ENCODE peak calls at places on chromosome 3, in six cellular contexts. S, I, R, C, Q and T are unnamed samples.

GRCh38 chr3:187745201-187746058 is at the start of gene BCL6:
- DNase-seq in S (peak; percentile 99), I (peak; percentile 99), R (peak; percentile 91), C (peak; percentile 99), Q (peak; percentile 99), T (peak; percentile 99)

GRCh38 chr3:20039082-20039764 is 1.0 kb upstream of the KAT2B start:
- DNase-seq in S (no peak), I (no peak), R (no peak), C (no peak), Q (no peak), T (no peak)

GRCh38 chr3:164620423-164620822 is 457.9 kb downstream of the SI start:
- DNase-seq in S (no peak), I (no peak), R (no peak), C (peak; percentile 14), Q (no peak), T (no peak)

GRCh38 chr3:908839-909238 is 184.0 kb upstream of the CNTN6 start:
- DNase-seq in S (peak; percentile 72), I (no peak), R (peak; percentile 48), C (no peak), Q (peak; percentile 12), T (no peak)

GRCh38 chr3:63588897-63589296 is 63.6 kb upstream of the SNTN start:
- DNase-seq in S (no peak), I (peak; percentile 59), R (no peak), C (no peak), Q (no peak), T (no peak)

GRCh38 chr3:197468866-197469382 is 86.8 kb downstream of the BDH1 start:
- DNase-seq in S (no peak), I (no peak), R (no peak), C (peak; percentile 86), Q (no peak), T (peak; percentile 46)

GRCh38 chr3:30256474-30256873 is 349.9 kb upstream of the TGFBR2 start:
- DNase-seq in S (peak; percentile 65), I (no peak), R (no peak), C (peak; percentile 73), Q (no peak), T (peak; percentile 44)

GRCh38 chr3:157618075-157618760 is 115.0 kb upstream of the VEPH1 start:
- DNase-seq in S (peak; percentile 77), I (peak; percentile 83), R (no peak), C (peak; percentile 72), Q (peak; percentile 43), T (peak; percentile 71)

GRCh38 chr3:126951561-126951960 is 31.4 kb upstream of the PLXNA1 start:
- DNase-seq in S (no peak), I (no peak), R (no peak), C (no peak), Q (no peak), T (no peak)

GRCh38 chr3:58203541-58203940 is 7.2 kb downstream of the DNASE1L3 start:
- DNase-seq in S (peak; percentile 70), I (peak; percentile 68), R (no peak), C (no peak), Q (no peak), T (no peak)

GRCh38 chr3:179954226-179954870 is 82.4 kb downstream of the PEX5L start:
- DNase-seq in S (no peak), I (no peak), R (no peak), C (no peak), Q (no peak), T (no peak)

GRCh38 chr3:157136647-157137387 is 23.1 kb downstream of the CCNL1 start:
- DNase-seq in S (no peak), I (no peak), R (no peak), C (peak; percentile 83), Q (no peak), T (peak; percentile 52)

GRCh38 chr3:31358473-31359075 is 174.2 kb upstream of the STT3B start:
- DNase-seq in S (peak; percentile 50), I (no peak), R (no peak), C (peak; percentile 17), Q (no peak), T (no peak)

GRCh38 chr3:153757839-153758238 is 363.4 kb upstream of the ARHGEF26 start:
- DNase-seq in S (no peak), I (no peak), R (no peak), C (no peak), Q (no peak), T (no peak)

GRCh38 chr3:73766599-73767378 is 142.0 kb upstream of the PDZRN3 start:
- DNase-seq in S (no peak), I (peak; percentile 16), R (no peak), C (peak; percentile 45), Q (no peak), T (peak; percentile 80)

GRCh38 chr3:73768594-73769308 is 144.0 kb upstream of the PDZRN3 start:
- DNase-seq in S (no peak), I (no peak), R (no peak), C (no peak), Q (no peak), T (peak; percentile 19)

GRCh38 chr3:73759290-73759689 is 134.5 kb upstream of the PDZRN3 start:
- DNase-seq in S (no peak), I (no peak), R (no peak), C (no peak), Q (no peak), T (no peak)

GRCh38 chr3:73765878-73766564 is 141.3 kb upstream of the PDZRN3 start:
- DNase-seq in S (no peak), I (peak; percentile 4), R (no peak), C (no peak), Q (no peak), T (no peak)

GRCh38 chr3:73762855-73763254 is 138.1 kb upstream of the PDZRN3 start:
- DNase-seq in S (peak; percentile 90), I (no peak), R (peak; percentile 67), C (no peak), Q (no peak), T (no peak)
- H3K18ac ChIP-seq in S (no peak overlapping the region), I (no peak overlapping the region), R (peak overlapping the region; percentile 34), C (no peak overlapping the region), Q (no peak overlapping the region), T (no peak overlapping the region)

GRCh38 chr3:14552717-14553116 is 12.6 kb upstream of the GRIP2 start:
- DNase-seq in S (no peak), I (no peak), R (no peak), C (no peak), Q (no peak), T (no peak)

GRCh38 chr3:14549256-14549931 is 9.3 kb upstream of the GRIP2 start:
- DNase-seq in S (no peak), I (peak; percentile 20), R (no peak), C (peak; percentile 26), Q (no peak), T (peak; percentile 25)

GRCh38 chr3:14552041-14552648 is 12.0 kb upstream of the GRIP2 start:
- DNase-seq in S (no peak), I (no peak), R (no peak), C (no peak), Q (no peak), T (no peak)

GRCh38 chr3:14550181-14550580 is 10.0 kb upstream of the GRIP2 start:
- DNase-seq in S (no peak), I (no peak), R (no peak), C (no peak), Q (no peak), T (no peak)

DNA sequence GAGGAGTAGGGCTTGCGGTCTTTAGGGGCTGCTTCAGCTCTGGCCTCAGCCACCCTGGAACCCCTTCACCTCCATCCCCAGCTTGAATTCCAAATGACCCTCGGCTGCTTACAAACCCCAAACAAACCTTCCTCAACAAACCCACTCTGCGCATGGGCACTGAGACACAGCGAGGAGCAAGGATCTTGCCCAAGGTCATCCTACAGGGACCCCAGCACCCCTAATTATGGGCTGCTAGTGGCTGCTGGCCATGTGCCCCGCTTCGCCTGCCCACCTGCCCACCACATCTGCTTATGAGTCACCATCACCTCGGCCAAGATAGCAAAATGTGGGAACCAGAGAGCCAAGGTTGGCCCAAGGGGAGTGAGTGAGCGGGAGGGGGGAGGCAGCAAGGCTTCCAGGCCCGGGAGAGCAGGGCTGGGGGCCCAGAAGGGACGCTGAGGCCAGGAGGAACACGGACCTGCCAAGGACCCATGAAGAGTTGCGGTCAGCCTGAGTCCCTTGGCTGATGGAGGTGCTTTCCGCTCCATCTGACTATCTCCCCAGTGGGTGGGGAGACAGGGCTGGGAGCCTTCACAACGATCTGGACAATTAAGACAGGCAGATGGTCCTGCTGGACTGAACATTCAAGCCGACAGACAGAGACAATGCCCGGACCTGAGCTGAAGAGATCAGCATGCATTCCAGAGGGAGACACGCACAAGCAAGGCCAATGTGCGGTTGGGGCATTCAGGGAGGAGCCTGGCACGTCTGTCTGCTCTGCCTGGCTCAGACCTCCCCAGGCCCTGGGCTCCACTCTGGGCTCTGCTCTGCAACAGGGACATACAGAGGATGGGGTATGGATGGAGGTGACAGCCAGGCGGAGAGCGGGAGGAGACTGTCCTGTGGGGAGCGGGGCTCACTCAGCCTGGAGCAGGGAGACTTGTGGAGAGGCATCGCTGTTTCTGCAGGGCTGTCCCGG is 10.8 kb upstream of the GRIP2 start:
- DNase-seq in S (no peak), I (no peak), R (no peak), C (no peak), Q (no peak), T (peak; percentile 5)
- H4K8ac ChIP-seq in S (no peak overlapping the region), I (no peak overlapping the region), R (no peak overlapping the region), C (no peak overlapping the region), Q (no peak overlapping the region), T (no peak overlapping the region)

GRCh38 chr3:147414369-147415135 is 5.4 kb downstream of the ZIC1 start:
- DNase-seq in S (no peak), I (no peak), R (no peak), C (no peak), Q (no peak), T (no peak)

GRCh38 chr3:147413712-147414325 is 4.7 kb downstream of the ZIC1 start:
- DNase-seq in S (peak; percentile 63), I (no peak), R (peak; percentile 61), C (no peak), Q (no peak), T (no peak)

GRCh38 chr3:147411777-147412176 is 2.6 kb downstream of the ZIC1 start:
- DNase-seq in S (peak; percentile 25), I (no peak), R (no peak), C (no peak), Q (peak; percentile 35), T (no peak)

GRCh38 chr3:147412491-147412916 is 3.3 kb downstream of the ZIC1 start:
- DNase-seq in S (peak; percentile 75), I (no peak), R (peak; percentile 79), C (no peak), Q (peak; percentile 51), T (no peak)

DNA sequence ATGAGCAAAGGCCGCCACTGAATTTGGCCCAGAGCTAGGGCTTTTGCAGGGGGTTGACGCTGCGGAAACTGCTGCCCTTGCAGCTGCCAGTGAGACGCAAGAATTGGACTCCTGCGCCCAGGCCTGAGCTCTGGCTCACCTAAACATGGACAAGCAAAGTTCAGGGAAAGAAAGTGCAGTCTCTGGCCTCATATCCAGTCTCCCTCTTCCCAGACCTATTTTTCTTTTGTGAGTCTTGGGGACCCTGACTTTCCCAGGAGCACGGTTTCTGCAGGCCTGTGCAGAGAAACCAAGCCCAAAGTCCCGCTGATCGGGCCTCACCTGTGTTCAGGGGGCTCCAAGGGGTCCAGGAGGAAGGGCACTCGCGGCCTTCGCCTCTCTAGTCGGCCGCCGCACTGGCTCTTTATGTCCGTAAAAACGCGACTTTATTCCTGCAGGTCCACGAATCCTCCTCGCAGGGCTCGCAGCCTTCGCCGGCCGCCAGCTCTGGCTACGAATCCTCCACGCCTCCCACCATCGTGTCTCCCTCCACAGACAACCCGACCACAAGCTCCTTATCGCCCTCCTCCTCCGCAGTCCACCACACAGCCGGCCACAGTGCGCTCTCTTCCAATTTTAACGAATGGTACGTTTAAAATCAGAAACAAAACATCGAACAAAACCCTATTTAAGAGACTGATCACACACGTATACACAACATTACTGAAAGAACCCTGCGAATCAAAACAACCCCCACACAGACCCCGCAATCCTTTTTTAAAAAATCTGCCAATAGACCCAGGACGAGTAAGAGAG is 3.9 kb downstream of the ZIC1 start:
- DNase-seq in S (peak; percentile 74), I (no peak), R (peak; percentile 67), C (no peak), Q (peak; percentile 48), T (no peak)
- H3K18ac ChIP-seq in S (no peak overlapping the region), I (no peak overlapping the region), R (no peak overlapping the region), C (no peak overlapping the region), Q (peak overlapping the region; percentile 56), T (no peak overlapping the region)

GRCh38 chr3:133850034-133850433 is 44.4 kb downstream of the SRPRB start:
- DNase-seq in S (no peak), I (no peak), R (no peak), C (no peak), Q (no peak), T (no peak)
- H4K8ac ChIP-seq in S (no peak overlapping the region), I (no peak overlapping the region), R (no peak overlapping the region), C (no peak overlapping the region), Q (no peak overlapping the region), T (no peak overlapping the region)